ENCODE peak calls at places on chromosomes 5 and 9, in four cellular contexts. O is CD8-positive, alpha-beta T cell; Y is Peyer's patch; F is spleen. E is an unnamed sample. For H3K9me3, the result is how much of the 10 kb centered on the place peaks cover.

GRCh38 chr9:73348485-73348884 is 196.8 kb downstream of the ANXA1 start:
- DNase-seq in F (no peak), O (no peak), Y (no peak), E (no peak)

GRCh38 chr5:95823241-95823737 is 763 bp upstream of the GLRX start:
- DNase-seq in O (no peak), F (no peak), Y (no peak), E (peak)

GRCh38 chr5:36915653-36916052 is 39.1 kb downstream of the NIPBL start:
- DNase-seq in Y (no peak), O (no peak), F (no peak), E (no peak)

GRCh38 chr5:39063037-39063436 is 11.2 kb downstream of the RICTOR start:
- DNase-seq in O (no peak), Y (no peak), F (no peak), E (no peak)

GRCh38 chr5:138536665-138537315 is 6.2 kb downstream of the ETF1 start:
- DNase-seq in Y (no peak), F (no peak), O (no peak), E (no peak)

GRCh38 chr5:74034738-74035137 is 408.7 kb downstream of the ARHGEF28 start:
- DNase-seq in Y (no peak), O (no peak), F (no peak), E (no peak)

GRCh38 chr9:127489471-127490115 is 38.3 kb downstream of the LRSAM1 start:
- DNase-seq in F (no peak), Y (no peak), O (no peak), E (no peak)

GRCh38 chr9:12775963-12776774 is 1.3 kb downstream of the LURAP1L start:
- DNase-seq in Y (peak), O (no peak), F (peak), E (peak)

GRCh38 chr5:129749101-129749500 is 1.2 kb downstream of the MINAR2 start:
- DNase-seq in F (no peak), O (no peak), Y (no peak), E (no peak)

GRCh38 chr9:36039696-36040095 is 3.0 kb downstream of the RECK start:
- DNase-seq in Y (no peak), O (no peak), F (no peak), E (no peak)

GRCh38 chr5:142717582-142718215 is 31.8 kb upstream of the FGF1 start:
- DNase-seq in Y (no peak), O (peak), F (no peak), E (no peak)

GRCh38 chr9:132250324-132251262 is 88.7 kb downstream of the NTNG2 start:
- DNase-seq in Y (no peak), F (no peak), O (no peak), E (peak)

GRCh38 chr9:137114613-137115393 is at the start of gene DPP7:
- DNase-seq in Y (peak), O (peak), F (peak), E (no peak)

GRCh38 chr5:114418546-114419388 is 56.9 kb downstream of the KCNN2 start:
- DNase-seq in O (no peak), F (no peak), Y (no peak), E (no peak)

GRCh38 chr5:116495786-116496185 is 78.8 kb downstream of the SEMA6A start:
- DNase-seq in Y (no peak), O (no peak), F (no peak), E (no peak)

GRCh38 chr5:132053483-132053882 is 7.0 kb upstream of the IL3 start:
- DNase-seq in O (no peak), F (peak), Y (peak), E (peak)

GRCh38 chr9:114495992-114496391 is 9.3 kb downstream of the WHRN start:
- DNase-seq in F (no peak), O (no peak), Y (no peak), E (no peak)

GRCh38 chr9:113922160-113922559 is 46.1 kb downstream of the ZNF618 start:
- DNase-seq in F (no peak), Y (no peak), O (no peak), E (no peak)

GRCh38 chr9:75814667-75815066 is 75.8 kb upstream of the PCSK5 start:
- DNase-seq in F (no peak), O (no peak), Y (no peak), E (no peak)

GRCh38 chr5:149895416-149896345 is 48.9 kb downstream of the PDE6A start:
- DNase-seq in O (no peak), Y (no peak), F (no peak), E (no peak)

GRCh38 chr5:150918613-150919012 is 13.8 kb upstream of the ZNF300 start:
- DNase-seq in O (no peak), Y (no peak), F (no peak), E (no peak)
- H3K9me3 ChIP-seq in O (under half), Y (under half), F (under half), E (under half)

GRCh38 chr5:141250576-141250975 is 5.4 kb downstream of the PCDHB15 start:
- DNase-seq in Y (no peak), F (no peak), O (no peak), E (no peak)
- H3K9me3 ChIP-seq in Y (under half), F (half or more), O (under half), E (half or more)

DNA sequence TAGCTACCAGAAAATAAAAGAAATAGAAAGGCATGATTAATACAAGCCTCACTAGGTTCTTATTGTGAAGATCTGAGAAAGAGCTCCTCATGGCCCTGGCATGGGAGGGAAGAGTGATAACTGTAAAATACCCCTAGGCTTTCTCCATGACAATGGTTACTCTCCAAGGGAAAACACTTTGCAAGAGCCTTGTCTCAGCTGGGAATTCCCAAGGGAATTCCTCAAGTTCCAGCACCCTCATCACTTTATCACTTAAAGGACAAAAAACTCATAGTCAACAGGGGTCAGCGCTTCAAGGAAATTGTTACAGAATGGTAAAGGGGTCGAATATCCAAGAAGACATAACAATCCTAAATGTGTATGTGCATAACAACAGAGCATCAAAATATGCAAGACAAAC is 21.2 kb downstream of the SYK start:
- DNase-seq in Y (no peak), O (no peak), F (no peak), E (no peak)
- H3K9me3 ChIP-seq in Y (under half), O (under half), F (under half), E (under half)

DNA sequence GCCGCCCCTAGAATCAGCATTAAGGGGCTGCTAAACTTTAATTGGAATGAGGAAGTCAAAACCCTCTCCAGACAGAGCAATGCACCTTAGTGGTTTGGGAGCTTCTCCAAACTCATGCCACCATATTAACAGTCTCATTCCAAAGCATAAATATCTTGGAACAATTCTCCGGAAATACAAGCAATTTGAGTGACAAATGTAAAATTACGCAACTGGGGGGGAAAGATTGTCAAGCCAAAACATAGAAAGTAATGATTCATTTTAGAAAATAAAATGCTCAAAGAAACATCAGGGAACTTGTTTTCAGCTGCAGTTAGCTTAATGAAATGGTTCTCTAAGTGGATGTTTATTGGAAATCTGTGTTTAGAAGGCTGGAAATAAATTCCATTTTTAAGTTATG is 552.0 kb downstream of the PRELID2 start:
- DNase-seq in Y (no peak), F (no peak), O (no peak), E (no peak)
- H3K9me3 ChIP-seq in Y (under half), F (under half), O (under half), E (under half)

E was measured in suprapubic skin.